ENCODE peak calls at places on chromosome 2, in four cellular contexts. One of them, this sample, is unnamed.

GRCh38 chr2:45323344-45323743 is 287.7 kb downstream of the SRBD1 start:
- DNase-seq in Daoy: no peak
- DNase-seq in pancreas: no peak
- DNase-seq in AG04450: no peak
- DNase-seq in this sample: no peak

GRCh38 chr2:8692783-8693768 is 11.2 kb downstream of the ID2 start:
- DNase-seq in Daoy: peak
- DNase-seq in AG04450: no peak
- DNase-seq in pancreas: no peak
- DNase-seq in this sample: no peak

GRCh38 chr2:30232027-30232800 is 880 bp downstream of the LBH start:
- DNase-seq in AG04450: no peak
- DNase-seq in pancreas: peak
- DNase-seq in Daoy: peak
- DNase-seq in this sample: no peak

GRCh38 chr2:144406111-144406788 is 113.7 kb downstream of the ZEB2 start:
- DNase-seq in pancreas: no peak
- DNase-seq in Daoy: no peak
- DNase-seq in AG04450: no peak
- DNase-seq in this sample: no peak

GRCh38 chr2:148524519-148524919 is 120.0 kb upstream of the EPC2 start:
- DNase-seq in pancreas: no peak
- DNase-seq in Daoy: no peak
- DNase-seq in AG04450: no peak
- DNase-seq in this sample: no peak

GRCh38 chr2:150911766-150912280 is 349.8 kb downstream of the RBM43 start:
- DNase-seq in AG04450: peak
- DNase-seq in Daoy: peak
- DNase-seq in pancreas: no peak
- DNase-seq in this sample: peak

GRCh38 chr2:224638338-224638823 is 53.2 kb upstream of the CUL3 start:
- DNase-seq in AG04450: no peak
- DNase-seq in pancreas: no peak
- DNase-seq in Daoy: peak
- DNase-seq in this sample: no peak

GRCh38 chr2:84327645-84328249 is 131.3 kb downstream of the SUCLG1 start:
- DNase-seq in AG04450: no peak
- DNase-seq in pancreas: no peak
- DNase-seq in Daoy: no peak
- DNase-seq in this sample: no peak

GRCh38 chr2:241118727-241119505 is 16.8 kb upstream of the MTERF4 start:
- DNase-seq in pancreas: no peak
- DNase-seq in AG04450: no peak
- DNase-seq in Daoy: no peak
- DNase-seq in this sample: no peak

GRCh38 chr2:37357461-37358008 is 13.1 kb downstream of the QPCT start:
- DNase-seq in pancreas: no peak
- DNase-seq in AG04450: no peak
- DNase-seq in Daoy: no peak
- DNase-seq in this sample: peak

GRCh38 chr2:178484245-178485041 is 4.2 kb downstream of the PLEKHA3 start:
- DNase-seq in pancreas: no peak
- DNase-seq in Daoy: peak
- DNase-seq in AG04450: no peak
- DNase-seq in this sample: peak